ENCODE peak calls at places on chromosomes 11 and 22, in five cellular contexts. One of them, this sample, is unnamed.

GRCh38 chr11:16099501-16099900 is 256.8 kb downstream of the SOX6 start:
- DNase-seq in cardiac muscle cell: no peak
- DNase-seq in mesothelial cell of epicardium: no peak
- DNase-seq in kidney: no peak
- DNase-seq in H9: no peak
- DNase-seq in this sample: no peak

GRCh38 chr22:23547818-23548500 is 32.1 kb downstream of the IGLL1 start:
- DNase-seq in kidney: no peak
- DNase-seq in H9: no peak
- DNase-seq in cardiac muscle cell: no peak
- DNase-seq in mesothelial cell of epicardium: no peak
- DNase-seq in this sample: no peak

GRCh38 chr11:45577755-45578154 is 87.7 kb downstream of the CHST1 start:
- DNase-seq in mesothelial cell of epicardium: no peak
- DNase-seq in kidney: no peak
- DNase-seq in cardiac muscle cell: no peak
- DNase-seq in H9: no peak
- DNase-seq in this sample: no peak

GRCh38 chr22:49301398-49302149 is 526.1 kb downstream of the BRD1 start:
- DNase-seq in mesothelial cell of epicardium: peak
- DNase-seq in cardiac muscle cell: no peak
- DNase-seq in kidney: no peak
- DNase-seq in H9: peak
- DNase-seq in this sample: peak

GRCh38 chr11:123063396-123064267 is 1.7 kb upstream of the HSPA8 start:
- DNase-seq in kidney: no peak
- DNase-seq in H9: no peak
- DNase-seq in cardiac muscle cell: peak
- DNase-seq in mesothelial cell of epicardium: no peak
- DNase-seq in this sample: no peak

GRCh38 chr11:16945671-16946469 is 68.3 kb downstream of the PLEKHA7 start:
- DNase-seq in mesothelial cell of epicardium: peak
- DNase-seq in H9: peak
- DNase-seq in cardiac muscle cell: peak
- DNase-seq in kidney: peak
- DNase-seq in this sample: no peak

GRCh38 chr11:33869511-33870422 is 22.1 kb downstream of the LMO2 start:
- DNase-seq in H9: peak
- DNase-seq in cardiac muscle cell: peak
- DNase-seq in mesothelial cell of epicardium: peak
- DNase-seq in kidney: peak
- DNase-seq in this sample: no peak

GRCh38 chr11:47366020-47366490 is 12.3 kb downstream of the SPI1 start:
- DNase-seq in H9: no peak
- DNase-seq in kidney: no peak
- DNase-seq in cardiac muscle cell: no peak
- DNase-seq in mesothelial cell of epicardium: no peak
- DNase-seq in this sample: no peak

GRCh38 chr11:60985991-60986915 is 14.8 kb downstream of the CD6 start:
- DNase-seq in kidney: no peak
- DNase-seq in mesothelial cell of epicardium: no peak
- DNase-seq in H9: no peak
- DNase-seq in cardiac muscle cell: peak
- DNase-seq in this sample: no peak

GRCh38 chr11:61972796-61973602 is 5.6 kb upstream of the FTH1 start:
- DNase-seq in kidney: no peak
- DNase-seq in mesothelial cell of epicardium: peak
- DNase-seq in cardiac muscle cell: no peak
- DNase-seq in H9: no peak
- DNase-seq in this sample: no peak

GRCh38 chr11:95505927-95506426 is 275.0 kb upstream of the SESN3 start:
- DNase-seq in mesothelial cell of epicardium: no peak
- DNase-seq in kidney: no peak
- DNase-seq in H9: no peak
- DNase-seq in cardiac muscle cell: peak
- DNase-seq in this sample: no peak

GRCh38 chr22:46754110-46754799 is 8.2 kb upstream of the TBC1D22A start:
- DNase-seq in kidney: peak
- DNase-seq in cardiac muscle cell: peak
- DNase-seq in H9: no peak
- DNase-seq in mesothelial cell of epicardium: no peak
- DNase-seq in this sample: no peak

GRCh38 chr11:109970516-109971183 is 122.5 kb upstream of the ZC3H12C start:
- DNase-seq in cardiac muscle cell: no peak
- DNase-seq in kidney: no peak
- DNase-seq in mesothelial cell of epicardium: no peak
- DNase-seq in H9: no peak
- DNase-seq in this sample: no peak

GRCh38 chr11:112886707-112887370 is 74.4 kb upstream of the NCAM1 start:
- DNase-seq in cardiac muscle cell: peak
- DNase-seq in kidney: no peak
- DNase-seq in H9: no peak
- DNase-seq in mesothelial cell of epicardium: no peak
- DNase-seq in this sample: no peak

GRCh38 chr11:91776660-91777059 is 448.0 kb upstream of the FAT3 start:
- DNase-seq in mesothelial cell of epicardium: no peak
- DNase-seq in cardiac muscle cell: no peak
- DNase-seq in H9: no peak
- DNase-seq in kidney: no peak
- DNase-seq in this sample: no peak

GRCh38 chr22:39802682-39803081 is 90.9 kb downstream of the ENTHD1 start:
- DNase-seq in kidney: no peak
- DNase-seq in mesothelial cell of epicardium: no peak
- DNase-seq in H9: no peak
- DNase-seq in cardiac muscle cell: no peak
- DNase-seq in this sample: no peak

GRCh38 chr22:48563118-48563965 is 1264.3 kb downstream of the BRD1 start:
- DNase-seq in H9: no peak
- DNase-seq in cardiac muscle cell: no peak
- DNase-seq in kidney: peak
- DNase-seq in mesothelial cell of epicardium: no peak
- DNase-seq in this sample: no peak

GRCh38 chr11:79100093-79100704 is 340.6 kb downstream of the TENM4 start:
- DNase-seq in mesothelial cell of epicardium: no peak
- DNase-seq in H9: peak
- DNase-seq in cardiac muscle cell: peak
- DNase-seq in kidney: no peak
- DNase-seq in this sample: no peak

GRCh38 chr11:102171101-102171500 is 60.9 kb downstream of the YAP1 start:
- DNase-seq in mesothelial cell of epicardium: no peak
- DNase-seq in kidney: no peak
- DNase-seq in H9: no peak
- DNase-seq in cardiac muscle cell: peak
- DNase-seq in this sample: no peak

GRCh38 chr22:39820266-39820665 is 73.3 kb downstream of the ENTHD1 start:
- DNase-seq in mesothelial cell of epicardium: no peak
- DNase-seq in kidney: no peak
- DNase-seq in H9: no peak
- DNase-seq in cardiac muscle cell: peak
- DNase-seq in this sample: no peak

GRCh38 chr11:10906521-10906920 is 48.7 kb upstream of the ZBED5 start:
- DNase-seq in mesothelial cell of epicardium: no peak
- DNase-seq in H9: no peak
- DNase-seq in kidney: no peak
- DNase-seq in cardiac muscle cell: no peak
- DNase-seq in this sample: no peak
- TF ChIP-seq CTCF in mesothelial cell of epicardium: no peak
- TF ChIP-seq CTCF in H9: no peak
- TF ChIP-seq CTCF in kidney: no peak
- TF ChIP-seq CTCF in cardiac muscle cell: peak
- TF ChIP-seq CTCF in this sample: no peak

GRCh38 chr11:27648840-27649239 is 51.4 kb downstream of the BDNF start:
- DNase-seq in kidney: no peak
- DNase-seq in H9: no peak
- DNase-seq in cardiac muscle cell: no peak
- DNase-seq in mesothelial cell of epicardium: no peak
- DNase-seq in this sample: no peak
- TF ChIP-seq CTCF in kidney: no peak
- TF ChIP-seq CTCF in H9: no peak
- TF ChIP-seq CTCF in cardiac muscle cell: no peak
- TF ChIP-seq CTCF in mesothelial cell of epicardium: no peak
- TF ChIP-seq CTCF in this sample: no peak

GRCh38 chr11:35615911-35616900 is 2.1 kb upstream of the FJX1 start:
- DNase-seq in H9: no peak
- DNase-seq in mesothelial cell of epicardium: no peak
- DNase-seq in cardiac muscle cell: peak
- DNase-seq in kidney: no peak
- DNase-seq in this sample: no peak
- TF ChIP-seq CTCF in H9: peak
- TF ChIP-seq CTCF in mesothelial cell of epicardium: peak
- TF ChIP-seq CTCF in cardiac muscle cell: peak
- TF ChIP-seq CTCF in kidney: peak
- TF ChIP-seq CTCF in this sample: peak

DNA sequence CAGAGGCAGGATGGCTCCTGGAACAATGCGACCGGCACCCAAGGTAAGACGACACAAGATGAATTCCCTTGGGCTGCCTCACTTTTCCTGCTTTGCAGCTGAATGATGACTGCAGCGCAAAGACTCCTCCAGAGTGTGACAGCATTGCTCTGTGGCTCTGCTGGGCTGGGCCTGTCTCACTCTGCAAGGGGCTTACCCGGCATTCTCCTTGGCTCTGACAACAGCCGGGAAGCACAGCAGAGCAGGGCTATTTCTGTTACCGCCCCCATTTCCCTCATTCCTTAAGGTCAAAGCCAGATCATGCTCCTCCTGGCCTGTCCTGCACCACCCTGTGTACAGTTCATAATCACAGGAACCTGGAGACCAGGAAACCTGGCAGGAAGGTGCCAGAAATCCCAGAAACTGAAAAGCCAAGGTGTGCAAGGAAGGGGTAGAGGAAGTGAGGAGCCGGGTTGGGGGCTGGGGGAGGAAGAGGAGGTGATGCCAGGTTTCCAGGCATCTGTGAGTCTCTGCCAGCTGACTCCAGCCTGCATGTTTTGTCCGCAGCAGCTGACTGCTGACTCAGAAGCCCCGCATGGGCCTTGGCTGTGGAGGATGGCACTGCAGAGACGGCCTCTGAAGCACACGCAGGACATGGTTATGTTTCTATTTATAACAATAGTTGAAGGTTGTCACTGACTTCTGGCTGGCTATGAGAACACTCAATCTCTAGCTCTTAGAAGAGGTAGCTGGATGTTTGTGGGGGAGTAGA is 113.6 kb downstream of the MICAL3 start:
- DNase-seq in H9: peak
- DNase-seq in mesothelial cell of epicardium: no peak
- DNase-seq in kidney: peak
- DNase-seq in cardiac muscle cell: peak
- DNase-seq in this sample: no peak
- TF ChIP-seq CTCF in H9: peak
- TF ChIP-seq CTCF in mesothelial cell of epicardium: no peak
- TF ChIP-seq CTCF in kidney: peak
- TF ChIP-seq CTCF in cardiac muscle cell: peak
- TF ChIP-seq CTCF in this sample: no peak

DNA sequence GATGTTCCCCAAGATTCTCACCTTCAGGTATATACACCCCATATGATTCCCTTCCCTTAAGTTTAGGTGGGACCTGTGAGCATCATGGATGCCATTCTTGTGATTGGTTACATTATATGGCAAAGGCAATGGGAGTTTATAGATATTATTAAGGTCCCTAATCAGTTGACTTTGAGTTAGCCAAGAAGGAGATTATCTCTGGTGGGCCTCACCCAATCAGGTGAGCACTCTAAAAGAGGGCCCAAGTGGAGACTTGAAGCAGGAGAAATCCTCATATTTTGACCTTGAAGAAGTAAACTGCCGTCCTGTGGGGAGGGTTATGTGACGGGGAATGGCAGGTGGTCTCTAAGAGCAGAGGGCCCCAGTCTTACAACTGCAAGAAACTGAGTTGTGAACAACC is 94.2 kb downstream of the HSD17B12 start:
- DNase-seq in kidney: no peak
- DNase-seq in mesothelial cell of epicardium: no peak
- DNase-seq in cardiac muscle cell: no peak
- DNase-seq in H9: no peak
- DNase-seq in this sample: no peak
- TF ChIP-seq CTCF in kidney: no peak
- TF ChIP-seq CTCF in mesothelial cell of epicardium: no peak
- TF ChIP-seq CTCF in cardiac muscle cell: no peak
- TF ChIP-seq CTCF in H9: no peak
- TF ChIP-seq CTCF in this sample: no peak

DNA sequence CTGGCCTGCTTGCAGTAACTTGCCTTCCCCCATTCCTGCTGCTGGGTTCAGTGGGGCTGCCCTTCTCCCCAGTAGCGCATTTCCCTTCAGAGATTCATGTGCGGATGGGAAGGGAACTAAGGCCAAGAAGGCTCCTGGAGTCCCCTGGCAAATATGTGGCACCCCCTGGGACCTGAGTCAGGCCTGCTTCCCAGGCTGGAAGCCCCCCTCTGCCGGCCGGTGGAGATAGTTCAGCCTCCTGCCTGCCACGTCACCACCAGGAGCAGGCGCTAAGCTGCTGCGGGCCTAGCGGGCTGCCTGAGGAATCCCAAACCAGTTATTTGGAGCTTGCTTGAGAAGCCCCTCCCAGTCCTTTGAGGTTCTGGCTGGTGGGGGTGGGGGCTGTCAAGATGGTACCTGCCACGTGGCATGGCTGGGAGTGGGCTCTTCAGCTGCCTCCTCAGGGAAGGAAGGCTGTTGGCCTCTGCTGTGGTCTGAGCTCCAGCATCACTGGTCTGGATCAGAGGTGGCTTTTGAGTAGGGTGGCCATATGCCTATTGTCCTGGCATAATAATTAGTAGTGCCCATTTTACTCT is 2.0 kb downstream of the SERPINH1 start:
- DNase-seq in kidney: peak
- DNase-seq in H9: peak
- DNase-seq in cardiac muscle cell: peak
- DNase-seq in mesothelial cell of epicardium: peak
- DNase-seq in this sample: peak
- TF ChIP-seq CTCF in kidney: peak
- TF ChIP-seq CTCF in H9: peak
- TF ChIP-seq CTCF in cardiac muscle cell: peak
- TF ChIP-seq CTCF in mesothelial cell of epicardium: peak
- TF ChIP-seq CTCF in this sample: peak

GRCh38 chr11:73159297-73159696 is 17.2 kb upstream of the FCHSD2 start:
- DNase-seq in cardiac muscle cell: no peak
- DNase-seq in H9: no peak
- DNase-seq in kidney: no peak
- DNase-seq in mesothelial cell of epicardium: no peak
- DNase-seq in this sample: no peak
- TF ChIP-seq CTCF in cardiac muscle cell: no peak
- TF ChIP-seq CTCF in H9: no peak
- TF ChIP-seq CTCF in kidney: no peak
- TF ChIP-seq CTCF in mesothelial cell of epicardium: no peak
- TF ChIP-seq CTCF in this sample: no peak

DNA sequence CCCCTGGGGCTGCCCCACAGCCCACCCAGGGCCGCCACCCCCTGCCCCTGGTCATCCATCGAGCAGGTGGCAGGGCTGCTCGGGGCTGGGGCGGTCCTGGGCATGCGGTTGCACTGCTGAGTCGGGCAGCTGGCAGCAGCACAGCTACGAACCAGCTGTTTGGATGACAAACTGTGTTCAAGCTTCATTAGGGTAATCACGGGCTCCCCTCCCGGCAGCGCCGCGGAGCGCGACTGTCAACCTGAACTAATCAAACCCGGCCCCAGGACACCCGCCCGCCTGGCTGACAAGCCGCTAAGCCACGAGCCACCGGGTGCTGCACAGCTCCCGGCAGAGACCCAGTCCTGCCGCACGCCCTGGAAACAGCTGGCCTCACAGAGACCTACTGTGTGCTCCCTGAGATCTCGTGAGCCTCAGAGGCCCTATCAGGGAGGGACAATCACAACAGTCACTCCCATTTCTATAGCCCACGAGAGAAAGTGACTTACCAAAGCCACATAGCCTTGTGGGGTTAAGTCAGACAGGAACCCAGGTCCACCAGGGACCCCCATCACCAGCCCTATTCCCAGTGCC is 60.6 kb upstream of the TCF20 start:
- DNase-seq in cardiac muscle cell: no peak
- DNase-seq in H9: no peak
- DNase-seq in kidney: no peak
- DNase-seq in mesothelial cell of epicardium: no peak
- DNase-seq in this sample: no peak
- TF ChIP-seq CTCF in cardiac muscle cell: no peak
- TF ChIP-seq CTCF in H9: no peak
- TF ChIP-seq CTCF in kidney: no peak
- TF ChIP-seq CTCF in mesothelial cell of epicardium: no peak
- TF ChIP-seq CTCF in this sample: no peak